ENCODE peak calls at places on chromosomes 1 and 21, in ten cellular contexts. K is left lung, Z is NT2/D1, E is stomach, T is mammary epithelial cell, G is esophagus squamous epithelium, J is body of pancreas, P is uterus, D is A549, Q is IMR-90. C is an unnamed sample. For H3K9me3, the result is how much of the 10 kb centered on the place peaks cover.

GRCh38 chr1:160997323-160998038 is 23.5 kb downstream of the F11R start:
- DNase-seq in K (peak), Z (no peak), E (peak), T (peak), G (no peak), J (peak), P (peak), D (peak), Q (peak), C (peak)

GRCh38 chr21:15212214-15212613 is 147.4 kb upstream of the NRIP1 start:
- DNase-seq in K (no peak), Z (no peak), E (no peak), T (no peak), G (no peak), J (no peak), P (no peak), D (no peak), Q (no peak), C (no peak)

GRCh38 chr1:229117664-229118300 is 153.1 kb upstream of the RAB4A start:
- DNase-seq in K (peak), Z (no peak), E (peak), T (peak), G (no peak), J (peak), P (peak), D (peak), Q (peak), C (no peak)

GRCh38 chr1:216464489-216464888 is 41.2 kb upstream of the USH2A start:
- DNase-seq in K (no peak), Z (no peak), E (no peak), T (peak), G (no peak), J (no peak), P (no peak), D (peak), Q (peak), C (peak)

GRCh38 chr1:228937851-228938247 is 202.6 kb downstream of the RHOU start:
- DNase-seq in K (no peak), Z (no peak), E (no peak), T (no peak), G (no peak), J (no peak), P (peak), D (no peak), Q (no peak), C (no peak)

GRCh38 chr1:89274431-89274857 is 1.8 kb upstream of the GBP5 start:
- DNase-seq in K (no peak), Z (no peak), E (no peak), T (peak), G (no peak), J (no peak), P (no peak), D (no peak), Q (peak), C (peak)

GRCh38 chr1:156480411-156481192 is 20.0 kb downstream of the MEF2D start:
- DNase-seq in K (peak), Z (no peak), E (peak), T (no peak), G (no peak), J (peak), P (peak), D (peak), Q (peak), C (no peak)

GRCh38 chr1:65323246-65323645 is 13.9 kb downstream of the DNAJC6 start:
- DNase-seq in K (no peak), Z (no peak), E (no peak), T (peak), G (no peak), J (no peak), P (no peak), D (no peak), Q (no peak), C (no peak)

GRCh38 chr1:204929487-204930185 is 59.0 kb downstream of the NFASC start:
- DNase-seq in K (no peak), Z (no peak), E (no peak), T (no peak), G (no peak), J (no peak), P (no peak), D (no peak), Q (no peak), C (no peak)

GRCh38 chr1:39954870-39955546 is at the start of gene MFSD2A:
- DNase-seq in K (peak), Z (peak), E (peak), T (peak), G (peak), J (peak), P (peak), D (peak), Q (peak), C (peak)

GRCh38 chr1:55262822-55263221 is 47.7 kb upstream of the USP24 start:
- DNase-seq in K (no peak), Z (no peak), E (no peak), T (peak), G (no peak), J (no peak), P (no peak), D (no peak), Q (peak), C (peak)

GRCh38 chr1:54137532-54138061 is 15.2 kb downstream of the CDCP2 start:
- DNase-seq in K (no peak), Z (no peak), E (no peak), T (no peak), G (no peak), J (no peak), P (peak), D (no peak), Q (peak), C (peak)

GRCh38 chr21:15425049-15425448 is 304.7 kb upstream of the USP25 start:
- DNase-seq in K (no peak), Z (no peak), E (no peak), T (no peak), G (no peak), J (no peak), P (no peak), D (no peak), Q (no peak), C (no peak)

GRCh38 chr21:17467829-17468228 is 45.0 kb upstream of the CXADR start:
- DNase-seq in K (no peak), Z (no peak), E (no peak), T (no peak), G (no peak), J (no peak), P (no peak), D (no peak), Q (peak), C (peak)

GRCh38 chr1:47196622-47197021 is 6.8 kb upstream of the PDZK1IP1 start:
- DNase-seq in K (no peak), Z (no peak), E (no peak), T (no peak), G (no peak), J (peak), P (no peak), D (no peak), Q (no peak), C (no peak)

GRCh38 chr1:119764220-119764619 is 4.5 kb downstream of the HMGCS2 start:
- DNase-seq in K (no peak), Z (no peak), E (no peak), T (no peak), G (no peak), J (no peak), P (no peak), D (no peak), Q (no peak), C (no peak)

GRCh38 chr1:236052227-236052993 is 12.5 kb downstream of the NID1 start:
- DNase-seq in K (no peak), Z (no peak), E (no peak), T (no peak), G (no peak), J (no peak), P (no peak), D (no peak), Q (no peak), C (no peak)

GRCh38 chr21:33682992-33683627 is 40.8 kb downstream of the ITSN1 start:
- DNase-seq in K (no peak), Z (peak), E (no peak), T (peak), G (no peak), J (no peak), P (no peak), D (peak), Q (peak), C (peak)

GRCh38 chr1:59354754-59355337 is 58.0 kb downstream of the FGGY start:
- DNase-seq in K (no peak), Z (no peak), E (no peak), T (peak), G (no peak), J (no peak), P (peak), D (no peak), Q (no peak), C (no peak)

GRCh38 chr1:204074274-204075115 is 1.6 kb downstream of the SOX13 start:
- DNase-seq in K (peak), Z (peak), E (peak), T (peak), G (no peak), J (peak), P (peak), D (peak), Q (peak), C (peak)

GRCh38 chr1:107141491-107142369 is 891 bp downstream of the NTNG1 start:
- DNase-seq in K (no peak), Z (no peak), E (no peak), T (peak), G (no peak), J (peak), P (no peak), D (peak), Q (peak), C (peak)

GRCh38 chr1:195761102-195761501 is 847.1 kb downstream of the KCNT2 start:
- DNase-seq in K (no peak), Z (no peak), E (no peak), T (no peak), G (no peak), J (no peak), P (no peak), D (no peak), Q (no peak), C (no peak)

GRCh38 chr1:8674912-8675311 is 142.5 kb downstream of the RERE start:
- DNase-seq in K (no peak), Z (no peak), E (no peak), T (peak), G (no peak), J (no peak), P (no peak), D (no peak), Q (peak), C (peak)

GRCh38 chr1:224726783-224727182 is 110.7 kb downstream of the CNIH3 start:
- DNase-seq in K (peak), Z (no peak), E (no peak), T (peak), G (no peak), J (peak), P (peak), D (no peak), Q (peak), C (peak)

GRCh38 chr1:17419626-17420328 is 19.7 kb downstream of the RCC2 start:
- DNase-seq in K (peak), Z (no peak), E (peak), T (peak), G (no peak), J (peak), P (peak), D (peak), Q (peak), C (no peak)

GRCh38 chr1:42258218-42258617 is 76.8 kb downstream of the FOXJ3 start:
- DNase-seq in K (no peak), Z (no peak), E (no peak), T (no peak), G (no peak), J (no peak), P (no peak), D (no peak), Q (no peak), C (peak)

GRCh38 chr1:119275145-119275929 is 93.2 kb upstream of the HAO2 start:
- DNase-seq in K (no peak), Z (peak), E (peak), T (peak), G (no peak), J (peak), P (peak), D (peak), Q (peak), C (peak)

GRCh38 chr21:24290151-24290833 is 1317.0 kb downstream of the MRPL39 start:
- DNase-seq in K (no peak), Z (no peak), E (no peak), T (no peak), G (no peak), J (no peak), P (no peak), D (no peak), Q (no peak), C (no peak)

GRCh38 chr1:46489169-46489637 is 433 bp upstream of the DMBX1 start:
- DNase-seq in K (no peak), Z (no peak), E (no peak), T (peak), G (no peak), J (peak), P (no peak), D (no peak), Q (no peak), C (no peak)

GRCh38 chr21:42674351-42674940 is 21.0 kb downstream of the PDE9A start:
- DNase-seq in K (no peak), Z (no peak), E (no peak), T (no peak), G (no peak), J (no peak), P (peak), D (no peak), Q (no peak), C (no peak)

DNA sequence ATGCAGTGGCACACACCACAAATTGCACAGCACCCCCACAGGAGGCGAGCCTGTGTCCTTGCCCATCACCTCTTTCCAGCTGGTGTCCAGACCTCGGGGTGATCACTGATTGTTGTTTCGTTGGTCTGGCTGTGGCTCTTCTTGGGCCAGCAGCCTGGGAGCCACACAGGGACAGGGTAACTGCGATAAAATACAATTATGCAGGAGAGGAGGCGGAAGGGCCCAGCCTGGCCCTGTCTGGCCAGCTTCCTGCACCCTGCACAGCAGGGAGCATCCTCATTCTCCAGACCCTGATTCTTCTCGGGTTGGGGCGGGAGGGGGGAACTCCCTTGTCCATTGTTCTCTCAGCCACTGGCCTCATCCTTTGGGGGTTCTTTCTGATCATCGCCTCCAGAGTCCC is 83.6 kb downstream of the ADARB1 start:
- DNase-seq in K (peak), Z (no peak), E (no peak), T (no peak), G (no peak), J (no peak), P (no peak), D (no peak), Q (no peak), C (no peak)
- H3K9me3 ChIP-seq in K (under half), Z (under half), E (under half), T (under half), G (under half), J (under half), P (under half), D (under half), Q (under half), C (under half)

DNA sequence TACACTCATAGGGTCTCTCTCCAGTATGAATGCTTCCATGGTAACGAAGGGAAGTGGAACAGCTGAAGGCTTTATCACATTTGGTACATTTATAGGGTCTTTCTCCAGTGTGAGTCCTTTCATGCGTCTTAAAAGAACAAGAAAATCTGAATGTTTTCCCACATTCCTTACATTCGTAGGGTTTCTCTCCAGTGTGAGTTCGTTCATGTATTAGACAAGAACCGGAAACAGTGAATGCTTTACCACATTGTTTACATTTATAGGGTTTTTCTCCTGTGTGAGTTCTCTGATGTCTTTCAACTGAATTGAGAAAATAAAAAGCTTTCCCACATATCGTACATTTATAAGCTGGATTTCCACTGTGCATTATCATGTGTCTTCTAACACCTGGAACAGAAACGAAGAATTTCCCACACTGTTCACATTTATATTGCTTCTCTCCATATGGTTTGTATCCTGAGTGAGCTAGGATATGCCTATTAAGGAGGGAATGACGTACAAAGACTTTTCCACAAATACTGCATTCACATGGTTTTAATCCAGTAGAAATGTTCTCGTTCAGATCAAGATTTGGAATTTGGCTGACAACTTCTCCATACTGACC is 3.4 kb downstream of the ZNF669 start:
- DNase-seq in K (no peak), Z (no peak), E (no peak), T (no peak), G (no peak), J (no peak), P (no peak), D (no peak), Q (no peak), C (no peak)
- H3K9me3 ChIP-seq in K (under half), Z (under half), E (under half), T (under half), G (half or more), J (under half), P (under half), D (half or more), Q (under half), C (under half)

DNA sequence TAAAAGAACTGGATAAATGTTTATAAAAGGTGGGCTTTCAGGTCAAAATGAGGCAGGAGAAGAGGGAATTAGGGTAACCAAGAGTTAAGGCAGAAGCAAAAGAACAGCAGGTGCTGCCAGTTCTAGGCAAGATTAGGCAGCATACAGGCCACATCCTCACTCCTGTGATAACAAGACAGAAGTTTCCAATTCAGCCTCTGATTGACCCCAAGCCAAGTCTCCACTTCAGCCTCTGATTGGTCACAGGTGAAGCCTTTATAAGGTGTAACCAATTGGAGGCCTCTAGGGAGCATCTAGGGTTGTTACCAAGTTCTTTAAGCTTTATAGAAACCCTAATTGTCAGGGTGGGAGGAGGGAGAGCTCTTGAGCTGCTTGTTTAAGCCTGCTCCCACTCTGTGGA is 160.8 kb downstream of the MATN1 start:
- DNase-seq in K (no peak), Z (no peak), E (no peak), T (no peak), G (no peak), J (no peak), P (no peak), D (no peak), Q (no peak), C (no peak)
- H3K9me3 ChIP-seq in K (under half), Z (half or more), E (half or more), T (under half), G (under half), J (under half), P (under half), D (under half), Q (under half), C (under half)

GRCh38 chr1:247146671-247147070 is 25.1 kb downstream of the ZNF124 start:
- DNase-seq in K (no peak), Z (peak), E (no peak), T (no peak), G (no peak), J (no peak), P (no peak), D (no peak), Q (no peak), C (no peak)
- H3K9me3 ChIP-seq in K (under half), Z (half or more), E (half or more), T (under half), G (half or more), J (under half), P (under half), D (half or more), Q (under half), C (under half)

GRCh38 chr1:227532019-227532619 is 31.2 kb upstream of the ZNF678 start:
- DNase-seq in K (no peak), Z (no peak), E (no peak), T (no peak), G (no peak), J (no peak), P (no peak), D (no peak), Q (no peak), C (no peak)
- H3K9me3 ChIP-seq in K (under half), Z (half or more), E (half or more), T (under half), G (half or more), J (under half), P (under half), D (half or more), Q (under half), C (under half)

GRCh38 chr1:239829535-239829934 is 262.1 kb upstream of the FMN2 start:
- DNase-seq in K (no peak), Z (no peak), E (no peak), T (no peak), G (no peak), J (no peak), P (no peak), D (no peak), Q (no peak), C (no peak)
- H3K9me3 ChIP-seq in K (under half), Z (under half), E (under half), T (under half), G (under half), J (under half), P (under half), D (under half), Q (under half), C (under half)